ENCODE peak calls at places on chromosome 17, in five cellular contexts. A is lower lobe of right lung, D is kidney, U is astrocyte of the spinal cord, R is stomach. B is an unnamed sample.
A peak's percentile ranks its signal among the peaks of the same experiment; 100 is the strongest.

GRCh38 chr17:35849469-35850348 is 19.0 kb downstream of the HEATR9 start:
- DNase-seq in U (peak; percentile 70), R (peak; percentile 45), A (no peak), D (no peak), B (peak; percentile 84)

GRCh38 chr17:55722742-55723487 is at the start of gene TMEM100:
- DNase-seq in U (peak; percentile 84), A (no peak), D (no peak), R (no peak), B (peak; percentile 75)

GRCh38 chr17:62626719-62627218 is 701 bp upstream of the MRC2 start:
- DNase-seq in A (no peak), R (no peak), D (no peak), U (peak; percentile 81), B (peak; percentile 95)

GRCh38 chr17:61400058-61400785 is 579 bp downstream of the TBX2 start:
- DNase-seq in U (no peak), A (peak; percentile 53), D (peak; percentile 76), R (no peak), B (peak; percentile 99)

GRCh38 chr17:37671813-37672544 is 28.7 kb upstream of the DDX52 start:
- DNase-seq in R (no peak), U (peak; percentile 80), D (no peak), A (no peak), B (peak; percentile 90)

GRCh38 chr17:51275381-51275780 is 15.0 kb downstream of the UTP18 start:
- DNase-seq in R (no peak), D (no peak), U (peak; percentile 65), A (no peak), B (peak; percentile 74)

GRCh38 chr17:7004398-7005253 is 7.8 kb upstream of the RNASEK start:
- DNase-seq in D (no peak), A (no peak), R (no peak), U (peak; percentile 53), B (peak; percentile 95)

GRCh38 chr17:238071-238963 is 56.9 kb upstream of the DOC2B start:
- DNase-seq in D (peak; percentile 27), A (peak; percentile 30), U (no peak), R (no peak), B (no peak)

GRCh38 chr17:31144427-31144826 is 49.6 kb downstream of the NF1 start:
- DNase-seq in A (no peak), D (no peak), U (no peak), R (no peak), B (no peak)

GRCh38 chr17:78745407-78746088 is 36.5 kb downstream of the CYTH1 start:
- DNase-seq in R (no peak), D (no peak), U (peak; percentile 40), A (no peak), B (peak; percentile 50)

GRCh38 chr17:74699236-74699635 is 13.5 kb downstream of the CD300LF start:
- DNase-seq in R (no peak), U (no peak), D (peak; percentile 52), A (no peak), B (no peak)

GRCh38 chr17:41026668-41027471 is at the start of gene KRTAP1-5:
- DNase-seq in U (peak; percentile 39), R (no peak), D (no peak), A (no peak), B (peak; percentile 89)

GRCh38 chr17:55480907-55481306 is 30.3 kb downstream of the SMIM36 start:
- DNase-seq in R (no peak), A (no peak), D (no peak), U (no peak), B (no peak)

GRCh38 chr17:18025596-18026407 is 13.2 kb downstream of the ATPAF2 start:
- DNase-seq in R (no peak), A (no peak), D (no peak), U (no peak), B (no peak)

GRCh38 chr17:6457688-6458190 is 13.5 kb downstream of the PIMREG start:
- DNase-seq in D (peak; percentile 87), A (peak; percentile 34), U (no peak), R (peak; percentile 62), B (peak; percentile 78)

GRCh38 chr17:49637050-49637449 is 40.8 kb downstream of the SPOP start:
- DNase-seq in U (no peak), A (no peak), R (no peak), D (no peak), B (peak; percentile 56)

GRCh38 chr17:954431-955164 is 25.0 kb downstream of the NXN start:
- DNase-seq in A (peak; percentile 62), U (peak; percentile 86), R (no peak), D (peak; percentile 66), B (peak; percentile 87)

GRCh38 chr17:60390223-60390622 is 1.7 kb downstream of the USP32 start:
- DNase-seq in A (no peak), D (peak; percentile 14), R (no peak), U (peak; percentile 35), B (peak; percentile 85)

GRCh38 chr17:16352303-16352837 is 899 bp downstream of the CENPV start:
- DNase-seq in R (peak; percentile 48), A (no peak), U (peak; percentile 46), D (no peak), B (peak; percentile 93)

GRCh38 chr17:28916302-28916934 is 13.5 kb upstream of the DHRS13 start:
- DNase-seq in U (peak; percentile 47), D (no peak), R (peak; percentile 60), A (peak; percentile 55), B (no peak)

GRCh38 chr17:5772720-5773119 is 188.4 kb upstream of the NLRP1 start:
- DNase-seq in U (no peak), D (no peak), R (no peak), A (no peak), B (no peak)

GRCh38 chr17:12180644-12181261 is 160.1 kb downstream of the MAP2K4 start:
- DNase-seq in R (no peak), A (no peak), U (peak; percentile 63), D (no peak), B (peak; percentile 68)

GRCh38 chr17:63760771-63761539 is 12.4 kb downstream of the CCDC47 start:
- DNase-seq in U (no peak), D (no peak), R (no peak), A (no peak), B (no peak)

GRCh38 chr17:62631086-62631935 is 3.8 kb downstream of the MRC2 start:
- DNase-seq in U (no peak), A (no peak), R (no peak), D (no peak), B (peak; percentile 10)

DNA sequence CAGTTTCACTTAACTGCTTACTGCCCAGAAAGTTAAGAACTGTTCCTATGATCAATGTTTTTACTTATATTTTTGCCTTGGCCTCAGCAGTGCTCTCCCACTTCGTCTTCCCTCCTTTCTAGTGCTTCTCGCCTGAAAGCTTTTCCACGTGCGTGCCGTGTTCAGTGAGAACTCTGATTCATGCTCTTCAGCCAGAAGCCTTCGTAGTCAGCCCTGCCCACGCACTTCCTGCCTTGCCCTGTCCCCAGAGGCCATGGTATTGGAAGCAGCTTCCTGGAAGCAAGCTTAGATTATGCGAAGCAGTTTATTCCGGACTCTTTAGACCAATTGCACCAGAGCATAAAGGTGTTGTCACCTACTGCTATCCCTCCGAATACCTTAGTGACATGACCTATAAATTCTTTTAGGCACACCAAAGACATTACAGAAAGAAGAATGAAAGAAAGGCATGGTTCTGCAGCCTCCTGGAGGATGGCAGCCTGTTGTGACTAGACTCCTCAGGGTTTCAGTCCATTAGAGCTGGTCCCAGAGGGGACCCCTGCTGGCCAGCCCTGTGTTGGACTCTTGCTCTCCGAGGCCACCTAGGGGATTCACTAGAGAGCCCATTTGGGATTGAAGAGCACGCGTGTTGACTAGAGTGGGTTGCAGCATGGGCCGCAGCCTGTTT is 105.2 kb downstream of the RPTOR start:
- DNase-seq in A (peak; percentile 63), R (no peak), U (peak; percentile 64), D (peak; percentile 91), B (peak; percentile 95)
- H3K4me3 ChIP-seq in A (no peak overlapping the region), R (no peak overlapping the region), U (no peak overlapping the region), D (peak overlapping the region; percentile 3), B (no peak overlapping the region)

GRCh38 chr17:77379837-77380236 is 239.1 kb downstream of the SEC14L1 start:
- DNase-seq in A (no peak), D (no peak), R (no peak), U (no peak), B (peak; percentile 85)
- H3K4me3 ChIP-seq in A (no peak overlapping the region), D (no peak overlapping the region), R (no peak overlapping the region), U (no peak overlapping the region), B (no peak overlapping the region)

DNA sequence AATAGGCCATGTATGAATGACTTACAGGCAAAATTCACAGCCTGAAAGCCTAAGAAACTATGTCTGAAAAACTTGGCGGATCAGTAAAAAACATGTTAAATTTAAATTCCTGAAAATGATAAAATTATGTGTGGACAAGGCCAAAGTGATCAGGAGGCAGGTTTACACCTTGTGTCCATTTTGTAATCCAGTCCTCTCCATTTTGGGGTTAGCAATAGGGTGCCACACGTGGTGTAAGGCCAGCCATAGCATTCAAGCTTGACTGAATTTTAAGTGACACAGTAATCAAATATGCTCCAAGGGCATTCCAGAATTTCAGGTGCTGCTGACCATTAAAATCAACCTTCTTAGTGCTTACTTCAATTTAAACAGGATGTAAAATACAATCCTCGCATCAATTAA is 2.7 kb downstream of the RNF43 start:
- DNase-seq in U (no peak), A (no peak), R (no peak), D (no peak), B (no peak)
- H3K4me3 ChIP-seq in U (no peak overlapping the region), A (peak overlapping the region; percentile 48), R (peak overlapping the region; percentile 26), D (peak overlapping the region; percentile 53), B (no peak overlapping the region)

GRCh38 chr17:75813081-75814020 is 28.7 kb downstream of the UNK start:
- DNase-seq in R (no peak), U (no peak), A (no peak), D (peak; percentile 67), B (peak; percentile 34)

GRCh38 chr17:75816693-75817092 is 27.5 kb downstream of the UNC13D start:
- DNase-seq in A (no peak), D (peak; percentile 62), R (no peak), U (no peak), B (no peak)

GRCh38 chr17:75815399-75815798 is 28.8 kb downstream of the UNC13D start:
- DNase-seq in D (no peak), U (no peak), A (no peak), R (no peak), B (peak; percentile 54)

GRCh38 chr17:75814021-75814395 is 29.4 kb downstream of the UNK start:
- DNase-seq in U (no peak), D (peak; percentile 25), R (no peak), A (no peak), B (no peak)

DNA sequence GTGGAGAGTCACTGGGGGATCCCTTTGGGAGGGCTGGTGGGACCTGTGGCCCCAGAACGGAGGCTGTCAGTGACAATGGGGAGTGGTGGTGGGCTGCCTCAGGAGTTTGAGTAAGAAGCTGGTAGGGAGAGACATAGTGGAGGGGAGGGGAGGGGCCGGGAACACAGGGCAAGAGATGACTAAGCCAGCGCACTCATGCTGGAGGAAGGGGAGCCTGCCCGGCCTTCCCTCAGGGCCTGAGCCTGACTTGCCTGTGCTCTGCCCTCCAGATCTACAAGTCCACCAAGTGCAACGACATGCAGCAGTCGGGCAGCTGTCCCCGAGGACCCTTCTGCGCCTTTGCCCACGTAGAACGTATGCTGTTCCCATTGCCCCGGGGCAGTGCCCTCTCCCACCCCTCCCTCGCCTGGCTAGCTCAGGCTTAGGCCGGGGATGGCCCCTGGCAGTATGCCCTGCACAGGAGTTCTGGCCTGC is 29.3 kb downstream of the UNC13D start:
- DNase-seq in A (no peak), R (no peak), U (peak; percentile 76), D (peak; percentile 72), B (peak; percentile 99)
- H3K4me3 ChIP-seq in A (no peak overlapping the region), R (no peak overlapping the region), U (no peak overlapping the region), D (no peak overlapping the region), B (no peak overlapping the region)